ENCODE peak calls at places on chromosomes 11 and 22, in nine cellular contexts. One of them, this sample, is unnamed.

GRCh38 chr22:27641049-27641790 is 160.3 kb downstream of the MN1 start:
- DNase-seq in cardiac muscle cell: no peak
- DNase-seq in activated CD8-positive, alpha-beta memory T cell treated with anti-CD3 and anti-CD28 coated beads for 48 hours: no peak
- DNase-seq in PC-3: no peak
- DNase-seq in AG08395: no peak
- DNase-seq in nephron progenitor cell: no peak
- DNase-seq in HS-5: no peak
- DNase-seq in brain microvascular endothelial cell: no peak
- DNase-seq in H54: no peak
- DNase-seq in this sample: no peak

GRCh38 chr22:49849161-49850020 is 4.3 kb upstream of the ZBED4 start:
- DNase-seq in nephron progenitor cell: peak
- DNase-seq in activated CD8-positive, alpha-beta memory T cell treated with anti-CD3 and anti-CD28 coated beads for 48 hours: no peak
- DNase-seq in brain microvascular endothelial cell: no peak
- DNase-seq in AG08395: no peak
- DNase-seq in PC-3: no peak
- DNase-seq in cardiac muscle cell: no peak
- DNase-seq in H54: no peak
- DNase-seq in HS-5: no peak
- DNase-seq in this sample: no peak

GRCh38 chr11:60777572-60777971 is 7.6 kb upstream of the MS4A10 start:
- DNase-seq in activated CD8-positive, alpha-beta memory T cell treated with anti-CD3 and anti-CD28 coated beads for 48 hours: no peak
- DNase-seq in nephron progenitor cell: no peak
- DNase-seq in HS-5: peak
- DNase-seq in PC-3: peak
- DNase-seq in brain microvascular endothelial cell: peak
- DNase-seq in AG08395: peak
- DNase-seq in cardiac muscle cell: no peak
- DNase-seq in H54: peak
- DNase-seq in this sample: no peak

GRCh38 chr11:123510579-123510905 is 80.5 kb downstream of the GRAMD1B start:
- DNase-seq in nephron progenitor cell: no peak
- DNase-seq in HS-5: no peak
- DNase-seq in H54: no peak
- DNase-seq in PC-3: no peak
- DNase-seq in cardiac muscle cell: no peak
- DNase-seq in activated CD8-positive, alpha-beta memory T cell treated with anti-CD3 and anti-CD28 coated beads for 48 hours: no peak
- DNase-seq in brain microvascular endothelial cell: no peak
- DNase-seq in AG08395: no peak
- DNase-seq in this sample: no peak

GRCh38 chr11:23605001-23605400 is 744.7 kb upstream of the CCDC179 start:
- DNase-seq in cardiac muscle cell: no peak
- DNase-seq in AG08395: no peak
- DNase-seq in brain microvascular endothelial cell: no peak
- DNase-seq in activated CD8-positive, alpha-beta memory T cell treated with anti-CD3 and anti-CD28 coated beads for 48 hours: no peak
- DNase-seq in nephron progenitor cell: no peak
- DNase-seq in H54: no peak
- DNase-seq in HS-5: no peak
- DNase-seq in PC-3: no peak
- DNase-seq in this sample: no peak

GRCh38 chr11:75351541-75352416 is at the start of gene ARRB1:
- DNase-seq in HS-5: no peak
- DNase-seq in PC-3: peak
- DNase-seq in cardiac muscle cell: peak
- DNase-seq in activated CD8-positive, alpha-beta memory T cell treated with anti-CD3 and anti-CD28 coated beads for 48 hours: peak
- DNase-seq in brain microvascular endothelial cell: peak
- DNase-seq in nephron progenitor cell: peak
- DNase-seq in H54: no peak
- DNase-seq in AG08395: peak
- DNase-seq in this sample: no peak

GRCh38 chr11:2507945-2508749 is 63.3 kb downstream of the KCNQ1 start:
- DNase-seq in HS-5: no peak
- DNase-seq in PC-3: no peak
- DNase-seq in brain microvascular endothelial cell: no peak
- DNase-seq in H54: peak
- DNase-seq in nephron progenitor cell: no peak
- DNase-seq in cardiac muscle cell: no peak
- DNase-seq in AG08395: no peak
- DNase-seq in activated CD8-positive, alpha-beta memory T cell treated with anti-CD3 and anti-CD28 coated beads for 48 hours: no peak
- DNase-seq in this sample: no peak

GRCh38 chr11:33857924-33858323 is 34.0 kb downstream of the LMO2 start:
- DNase-seq in PC-3: peak
- DNase-seq in HS-5: peak
- DNase-seq in AG08395: peak
- DNase-seq in H54: peak
- DNase-seq in cardiac muscle cell: peak
- DNase-seq in activated CD8-positive, alpha-beta memory T cell treated with anti-CD3 and anti-CD28 coated beads for 48 hours: peak
- DNase-seq in nephron progenitor cell: peak
- DNase-seq in brain microvascular endothelial cell: peak
- DNase-seq in this sample: peak

GRCh38 chr11:47337229-47337924 is 15.1 kb downstream of the MYBPC3 start:
- DNase-seq in H54: no peak
- DNase-seq in activated CD8-positive, alpha-beta memory T cell treated with anti-CD3 and anti-CD28 coated beads for 48 hours: no peak
- DNase-seq in cardiac muscle cell: no peak
- DNase-seq in nephron progenitor cell: no peak
- DNase-seq in brain microvascular endothelial cell: no peak
- DNase-seq in HS-5: no peak
- DNase-seq in AG08395: no peak
- DNase-seq in PC-3: no peak
- DNase-seq in this sample: no peak

GRCh38 chr11:100190395-100190794 is 496.7 kb upstream of the ARHGAP42 start:
- DNase-seq in PC-3: no peak
- DNase-seq in cardiac muscle cell: no peak
- DNase-seq in HS-5: no peak
- DNase-seq in brain microvascular endothelial cell: no peak
- DNase-seq in H54: no peak
- DNase-seq in nephron progenitor cell: no peak
- DNase-seq in AG08395: no peak
- DNase-seq in activated CD8-positive, alpha-beta memory T cell treated with anti-CD3 and anti-CD28 coated beads for 48 hours: no peak
- DNase-seq in this sample: no peak

GRCh38 chr22:47046411-47047065 is 284.1 kb downstream of the TBC1D22A start:
- DNase-seq in HS-5: no peak
- DNase-seq in brain microvascular endothelial cell: no peak
- DNase-seq in nephron progenitor cell: no peak
- DNase-seq in AG08395: no peak
- DNase-seq in cardiac muscle cell: no peak
- DNase-seq in activated CD8-positive, alpha-beta memory T cell treated with anti-CD3 and anti-CD28 coated beads for 48 hours: no peak
- DNase-seq in PC-3: no peak
- DNase-seq in H54: no peak
- DNase-seq in this sample: no peak

GRCh38 chr11:47271328-47271727 is 1.4 kb downstream of the MADD start:
- DNase-seq in HS-5: no peak
- DNase-seq in H54: no peak
- DNase-seq in nephron progenitor cell: no peak
- DNase-seq in PC-3: no peak
- DNase-seq in AG08395: no peak
- DNase-seq in cardiac muscle cell: no peak
- DNase-seq in activated CD8-positive, alpha-beta memory T cell treated with anti-CD3 and anti-CD28 coated beads for 48 hours: no peak
- DNase-seq in brain microvascular endothelial cell: no peak
- DNase-seq in this sample: no peak

GRCh38 chr11:11215944-11216343 is 137.1 kb downstream of the CSNK2A3 start:
- DNase-seq in H54: no peak
- DNase-seq in brain microvascular endothelial cell: no peak
- DNase-seq in AG08395: no peak
- DNase-seq in activated CD8-positive, alpha-beta memory T cell treated with anti-CD3 and anti-CD28 coated beads for 48 hours: no peak
- DNase-seq in HS-5: no peak
- DNase-seq in cardiac muscle cell: no peak
- DNase-seq in nephron progenitor cell: no peak
- DNase-seq in PC-3: no peak
- DNase-seq in this sample: no peak

GRCh38 chr22:22030493-22031182 is 48.1 kb upstream of the TOP3B start:
- DNase-seq in cardiac muscle cell: peak
- DNase-seq in AG08395: no peak
- DNase-seq in activated CD8-positive, alpha-beta memory T cell treated with anti-CD3 and anti-CD28 coated beads for 48 hours: no peak
- DNase-seq in H54: no peak
- DNase-seq in nephron progenitor cell: peak
- DNase-seq in brain microvascular endothelial cell: no peak
- DNase-seq in PC-3: no peak
- DNase-seq in HS-5: no peak
- DNase-seq in this sample: no peak

GRCh38 chr11:46122955-46123354 is 1.7 kb upstream of the PHF21A start:
- DNase-seq in nephron progenitor cell: no peak
- DNase-seq in AG08395: no peak
- DNase-seq in H54: no peak
- DNase-seq in cardiac muscle cell: no peak
- DNase-seq in PC-3: peak
- DNase-seq in activated CD8-positive, alpha-beta memory T cell treated with anti-CD3 and anti-CD28 coated beads for 48 hours: no peak
- DNase-seq in HS-5: no peak
- DNase-seq in brain microvascular endothelial cell: peak
- DNase-seq in this sample: no peak

GRCh38 chr22:24445481-24446290 is 18.3 kb downstream of the ADORA2A start:
- DNase-seq in H54: no peak
- DNase-seq in HS-5: no peak
- DNase-seq in nephron progenitor cell: no peak
- DNase-seq in PC-3: no peak
- DNase-seq in cardiac muscle cell: no peak
- DNase-seq in AG08395: no peak
- DNase-seq in brain microvascular endothelial cell: no peak
- DNase-seq in activated CD8-positive, alpha-beta memory T cell treated with anti-CD3 and anti-CD28 coated beads for 48 hours: no peak
- DNase-seq in this sample: no peak

GRCh38 chr11:134516529-134516928 is 104.5 kb upstream of the B3GAT1 start:
- DNase-seq in HS-5: no peak
- DNase-seq in AG08395: no peak
- DNase-seq in H54: no peak
- DNase-seq in cardiac muscle cell: no peak
- DNase-seq in brain microvascular endothelial cell: no peak
- DNase-seq in PC-3: no peak
- DNase-seq in nephron progenitor cell: peak
- DNase-seq in activated CD8-positive, alpha-beta memory T cell treated with anti-CD3 and anti-CD28 coated beads for 48 hours: no peak
- DNase-seq in this sample: no peak

GRCh38 chr22:27170491-27170890 is 513.1 kb downstream of the MIAT start:
- DNase-seq in HS-5: peak
- DNase-seq in H54: peak
- DNase-seq in cardiac muscle cell: no peak
- DNase-seq in brain microvascular endothelial cell: peak
- DNase-seq in nephron progenitor cell: peak
- DNase-seq in AG08395: peak
- DNase-seq in PC-3: no peak
- DNase-seq in activated CD8-positive, alpha-beta memory T cell treated with anti-CD3 and anti-CD28 coated beads for 48 hours: no peak
- DNase-seq in this sample: no peak

GRCh38 chr11:45073575-45074225 is 72.7 kb upstream of the PRDM11 start:
- DNase-seq in HS-5: no peak
- DNase-seq in activated CD8-positive, alpha-beta memory T cell treated with anti-CD3 and anti-CD28 coated beads for 48 hours: no peak
- DNase-seq in H54: no peak
- DNase-seq in brain microvascular endothelial cell: no peak
- DNase-seq in AG08395: no peak
- DNase-seq in cardiac muscle cell: peak
- DNase-seq in nephron progenitor cell: no peak
- DNase-seq in PC-3: no peak
- DNase-seq in this sample: no peak

GRCh38 chr11:69487391-69487790 is 5.9 kb downstream of the LINC01488 start:
- DNase-seq in AG08395: no peak
- DNase-seq in cardiac muscle cell: no peak
- DNase-seq in brain microvascular endothelial cell: no peak
- DNase-seq in HS-5: no peak
- DNase-seq in nephron progenitor cell: no peak
- DNase-seq in activated CD8-positive, alpha-beta memory T cell treated with anti-CD3 and anti-CD28 coated beads for 48 hours: no peak
- DNase-seq in PC-3: no peak
- DNase-seq in H54: no peak
- DNase-seq in this sample: no peak

GRCh38 chr11:59615132-59615636 is 390 bp downstream of the OSBP start:
- DNase-seq in H54: no peak
- DNase-seq in HS-5: no peak
- DNase-seq in PC-3: peak
- DNase-seq in AG08395: no peak
- DNase-seq in nephron progenitor cell: no peak
- DNase-seq in cardiac muscle cell: no peak
- DNase-seq in activated CD8-positive, alpha-beta memory T cell treated with anti-CD3 and anti-CD28 coated beads for 48 hours: peak
- DNase-seq in brain microvascular endothelial cell: peak
- DNase-seq in this sample: peak

GRCh38 chr22:45319319-45319675 is 9.6 kb downstream of the FAM118A start:
- DNase-seq in H54: no peak
- DNase-seq in AG08395: peak
- DNase-seq in brain microvascular endothelial cell: peak
- DNase-seq in PC-3: no peak
- DNase-seq in cardiac muscle cell: no peak
- DNase-seq in nephron progenitor cell: no peak
- DNase-seq in HS-5: no peak
- DNase-seq in activated CD8-positive, alpha-beta memory T cell treated with anti-CD3 and anti-CD28 coated beads for 48 hours: no peak
- DNase-seq in this sample: no peak

GRCh38 chr11:20854214-20854613 is 184.8 kb downstream of the NELL1 start:
- DNase-seq in nephron progenitor cell: peak
- DNase-seq in HS-5: no peak
- DNase-seq in activated CD8-positive, alpha-beta memory T cell treated with anti-CD3 and anti-CD28 coated beads for 48 hours: no peak
- DNase-seq in H54: no peak
- DNase-seq in PC-3: no peak
- DNase-seq in AG08395: no peak
- DNase-seq in brain microvascular endothelial cell: no peak
- DNase-seq in cardiac muscle cell: peak
- DNase-seq in this sample: no peak

GRCh38 chr22:44172370-44173108 is 8.2 kb upstream of the PARVG start:
- DNase-seq in H54: no peak
- DNase-seq in brain microvascular endothelial cell: peak
- DNase-seq in PC-3: no peak
- DNase-seq in activated CD8-positive, alpha-beta memory T cell treated with anti-CD3 and anti-CD28 coated beads for 48 hours: no peak
- DNase-seq in HS-5: no peak
- DNase-seq in cardiac muscle cell: no peak
- DNase-seq in AG08395: no peak
- DNase-seq in nephron progenitor cell: no peak
- DNase-seq in this sample: no peak

GRCh38 chr22:48631288-48631687 is 1196.4 kb downstream of the BRD1 start:
- DNase-seq in AG08395: no peak
- DNase-seq in PC-3: no peak
- DNase-seq in HS-5: no peak
- DNase-seq in cardiac muscle cell: no peak
- DNase-seq in brain microvascular endothelial cell: no peak
- DNase-seq in H54: no peak
- DNase-seq in nephron progenitor cell: no peak
- DNase-seq in activated CD8-positive, alpha-beta memory T cell treated with anti-CD3 and anti-CD28 coated beads for 48 hours: no peak
- DNase-seq in this sample: no peak

GRCh38 chr11:44853674-44854073 is 97.0 kb downstream of the TP53I11 start:
- DNase-seq in H54: no peak
- DNase-seq in AG08395: no peak
- DNase-seq in HS-5: no peak
- DNase-seq in nephron progenitor cell: no peak
- DNase-seq in cardiac muscle cell: no peak
- DNase-seq in brain microvascular endothelial cell: no peak
- DNase-seq in PC-3: no peak
- DNase-seq in activated CD8-positive, alpha-beta memory T cell treated with anti-CD3 and anti-CD28 coated beads for 48 hours: no peak
- DNase-seq in this sample: no peak

GRCh38 chr11:126529037-126529436 is 173.6 kb downstream of the ST3GAL4 start:
- DNase-seq in HS-5: no peak
- DNase-seq in AG08395: no peak
- DNase-seq in cardiac muscle cell: no peak
- DNase-seq in nephron progenitor cell: no peak
- DNase-seq in H54: no peak
- DNase-seq in PC-3: no peak
- DNase-seq in brain microvascular endothelial cell: no peak
- DNase-seq in activated CD8-positive, alpha-beta memory T cell treated with anti-CD3 and anti-CD28 coated beads for 48 hours: no peak
- DNase-seq in this sample: no peak

GRCh38 chr11:36088234-36088975 is 144.5 kb downstream of the LDLRAD3 start:
- DNase-seq in cardiac muscle cell: no peak
- DNase-seq in brain microvascular endothelial cell: no peak
- DNase-seq in nephron progenitor cell: no peak
- DNase-seq in H54: no peak
- DNase-seq in AG08395: peak
- DNase-seq in PC-3: no peak
- DNase-seq in activated CD8-positive, alpha-beta memory T cell treated with anti-CD3 and anti-CD28 coated beads for 48 hours: no peak
- DNase-seq in HS-5: no peak
- DNase-seq in this sample: no peak

GRCh38 chr22:38272373-38273134 is at the start of gene TMEM184B:
- DNase-seq in nephron progenitor cell: peak
- DNase-seq in PC-3: peak
- DNase-seq in activated CD8-positive, alpha-beta memory T cell treated with anti-CD3 and anti-CD28 coated beads for 48 hours: peak
- DNase-seq in AG08395: peak
- DNase-seq in brain microvascular endothelial cell: no peak
- DNase-seq in H54: peak
- DNase-seq in cardiac muscle cell: peak
- DNase-seq in HS-5: no peak
- DNase-seq in this sample: peak

GRCh38 chr11:46278387-46279173 is 1.1 kb downstream of the CREB3L1 start:
- DNase-seq in nephron progenitor cell: peak
- DNase-seq in cardiac muscle cell: peak
- DNase-seq in PC-3: no peak
- DNase-seq in AG08395: peak
- DNase-seq in HS-5: no peak
- DNase-seq in activated CD8-positive, alpha-beta memory T cell treated with anti-CD3 and anti-CD28 coated beads for 48 hours: no peak
- DNase-seq in H54: peak
- DNase-seq in brain microvascular endothelial cell: peak
- DNase-seq in this sample: no peak

GRCh38 chr22:27749597-27750225 is 51.8 kb downstream of the MN1 start:
- DNase-seq in PC-3: no peak
- DNase-seq in H54: peak
- DNase-seq in AG08395: peak
- DNase-seq in brain microvascular endothelial cell: peak
- DNase-seq in cardiac muscle cell: peak
- DNase-seq in HS-5: no peak
- DNase-seq in activated CD8-positive, alpha-beta memory T cell treated with anti-CD3 and anti-CD28 coated beads for 48 hours: no peak
- DNase-seq in nephron progenitor cell: peak
- DNase-seq in this sample: no peak